ENCODE peak calls at places on chromosomes 7 and 10, in four cellular contexts. R is stimulated activated CD4-positive, alpha-beta T cell treated with anti-CD3 and anti-CD28 coated beads, Interleukin-1b, Interleukin-23, amount 100 ng/mL, for 4 hours; X is NCI-H1105; L is A172. H is an unnamed sample.

GRCh38 chr7:78435355-78435754 is 636.8 kb downstream of the PHTF2 start:
- DNase-seq in L (no peak), R (no peak), X (no peak), H (no peak)

GRCh38 chr10:113293167-113293566 is 259.7 kb upstream of the HABP2 start:
- DNase-seq in R (no peak), L (no peak), X (no peak), H (no peak)

GRCh38 chr7:141674702-141675101 is 27.3 kb downstream of the DENND11 start:
- DNase-seq in R (no peak), X (no peak), L (no peak), H (no peak)

GRCh38 chr10:178208-178607 is 43.0 kb downstream of the ZMYND11 start:
- DNase-seq in X (no peak), L (peak), R (no peak), H (no peak)

GRCh38 chr10:24678757-24679156 is 44.9 kb downstream of the ARHGAP21 start:
- DNase-seq in R (no peak), X (no peak), L (no peak), H (no peak)

GRCh38 chr7:153835104-153835503 is 217.1 kb upstream of the DPP6 start:
- DNase-seq in L (no peak), X (no peak), R (no peak), H (peak)

GRCh38 chr7:24498439-24498838 is 74.8 kb upstream of the PALS2 start:
- DNase-seq in X (no peak), R (no peak), L (no peak), H (no peak)

GRCh38 chr10:114482915-114483314 is 78.6 kb upstream of the AFAP1L2 start:
- DNase-seq in L (no peak), X (no peak), R (no peak), H (no peak)

GRCh38 chr7:29987083-29987482 is 2.5 kb downstream of the SCRN1 start:
- DNase-seq in L (peak), X (no peak), R (no peak), H (no peak)